ENCODE peak calls at places on chromosomes 3 and 15, in five cellular contexts. Y is SK-N-SH, C is sigmoid colon, L is H1, V is tibial nerve. Q is an unnamed sample. For H3K36me3, the result is how much of the 10 kb centered on the place peaks cover.

GRCh38 chr3:69671082-69671952 is 67.9 kb upstream of the MITF start:
- DNase-seq in Y (peak), C (no peak), L (no peak), V (peak), Q (no peak)

GRCh38 chr3:45123841-45124269 is 22.3 kb downstream of the CDCP1 start:
- DNase-seq in Y (no peak), C (no peak), L (no peak), V (no peak), Q (no peak)

GRCh38 chr3:74267583-74268184 is 346.8 kb downstream of the CNTN3 start:
- DNase-seq in Y (peak), C (no peak), L (no peak), V (peak), Q (no peak)

GRCh38 chr3:190512666-190513065 is 1.2 kb upstream of the IL1RAP start:
- DNase-seq in Y (no peak), C (no peak), L (no peak), V (no peak), Q (no peak)

GRCh38 chr15:68272797-68273271 is 4.7 kb upstream of the FEM1B start:
- DNase-seq in Y (no peak), C (no peak), L (no peak), V (no peak), Q (no peak)

GRCh38 chr3:138396752-138397410 is 37.5 kb upstream of the ESYT3 start:
- DNase-seq in Y (no peak), C (no peak), L (no peak), V (no peak), Q (no peak)

GRCh38 chr15:49131403-49131802 is 24.0 kb downstream of the COPS2 start:
- DNase-seq in Y (no peak), C (no peak), L (no peak), V (no peak), Q (no peak)

GRCh38 chr3:106582151-106582550 is 713.3 kb upstream of the CBLB start:
- DNase-seq in Y (no peak), C (no peak), L (no peak), V (no peak), Q (no peak)

GRCh38 chr3:46987485-46988401 is 8.3 kb downstream of the NBEAL2 start:
- DNase-seq in Y (no peak), C (no peak), L (peak), V (peak), Q (no peak)

GRCh38 chr15:62821384-62822131 is 221.0 kb upstream of the TPM1 start:
- DNase-seq in Y (no peak), C (no peak), L (no peak), V (no peak), Q (no peak)

GRCh38 chr15:74790080-74790916 is 8.4 kb downstream of the CSK start:
- DNase-seq in Y (peak), C (peak), L (no peak), V (peak), Q (no peak)

GRCh38 chr3:50316657-50317242 is 5.8 kb downstream of the HYAL2 start:
- DNase-seq in Y (no peak), C (no peak), L (no peak), V (no peak), Q (no peak)

DNA sequence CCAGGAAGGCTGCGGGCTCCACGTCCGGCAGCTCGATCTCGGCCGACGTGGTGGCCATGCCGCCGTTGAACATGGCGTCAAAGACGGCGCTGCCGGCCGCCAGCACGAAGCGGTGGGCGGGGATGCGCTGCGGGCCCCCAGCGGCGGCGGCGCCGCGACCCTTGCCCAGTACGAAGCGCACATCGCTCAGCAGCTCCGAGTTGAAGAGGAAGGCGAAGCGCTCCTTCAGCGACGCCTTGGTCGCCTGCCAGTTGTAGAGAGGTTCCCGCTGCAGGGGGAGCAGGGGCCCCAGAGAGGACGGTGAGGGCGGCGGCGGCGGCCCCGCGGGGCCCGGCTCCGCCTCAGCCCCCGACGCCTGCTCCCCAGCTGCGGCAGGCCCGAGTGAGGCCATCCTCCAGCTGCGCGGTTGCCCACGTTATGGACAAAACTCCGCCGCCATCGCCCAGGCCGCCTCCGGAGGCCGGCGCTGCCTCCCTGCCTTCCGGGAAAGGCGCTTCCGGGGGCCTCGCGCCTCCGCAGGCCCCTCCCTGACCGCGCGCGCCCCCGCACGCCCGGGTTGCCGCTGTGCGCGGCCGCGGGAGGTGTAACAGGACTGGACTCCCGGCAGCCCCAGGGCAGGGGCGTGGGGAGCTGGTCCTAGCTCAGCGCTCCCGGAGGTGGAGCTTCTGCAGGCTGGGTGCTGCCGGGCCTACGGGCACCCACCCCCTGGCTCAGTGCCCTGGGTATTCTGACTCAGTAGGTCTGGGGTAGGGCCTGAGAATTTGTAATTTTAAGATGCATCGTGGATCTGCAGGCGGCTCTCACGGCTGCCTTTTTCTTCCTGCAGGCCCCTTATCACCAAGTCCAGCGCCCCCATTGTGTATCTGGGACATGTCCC is at the start of gene BTBD1:
- DNase-seq in Y (peak), C (peak), L (peak), V (peak), Q (peak)
- TF ChIP-seq EP300 in Y (no peak), C (no peak), L (no peak), V (no peak), Q (no peak)

GRCh38 chr3:140430494-140430893 is 247.4 kb upstream of the TRIM42 start:
- DNase-seq in Y (no peak), C (no peak), L (no peak), V (no peak), Q (peak)
- H3K36me3 ChIP-seq in Y (under half), C (under half), L (under half), V (under half), Q (under half)

DNA sequence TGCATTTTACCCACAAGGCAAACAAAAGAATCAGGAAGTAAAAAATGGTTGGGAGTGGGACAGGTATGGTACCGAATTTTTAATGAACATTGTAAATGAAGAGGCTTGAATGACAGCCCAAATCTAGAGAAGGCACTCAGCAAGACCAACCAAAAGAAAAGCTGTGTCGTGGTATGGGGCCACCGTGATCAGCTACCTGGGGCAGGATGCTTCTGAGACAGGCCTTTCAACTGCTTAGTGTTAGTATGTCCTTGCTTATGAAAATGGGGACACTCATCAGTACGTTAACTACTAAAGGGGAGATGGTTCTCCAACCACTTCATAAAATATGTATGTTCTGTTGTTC is 228.7 kb upstream of the ST8SIA2 start:
- DNase-seq in Y (no peak), C (no peak), L (no peak), V (no peak), Q (no peak)
- TF ChIP-seq EP300 in Y (no peak), C (no peak), L (no peak), V (no peak), Q (no peak)

GRCh38 chr3:66409771-66410355 is 91.0 kb downstream of the LRIG1 start:
- DNase-seq in Y (no peak), C (peak), L (no peak), V (no peak), Q (no peak)

GRCh38 chr3:66407281-66408218 is 93.3 kb downstream of the LRIG1 start:
- DNase-seq in Y (peak), C (peak), L (peak), V (peak), Q (no peak)

GRCh38 chr3:66406841-66407240 is 94.0 kb downstream of the LRIG1 start:
- DNase-seq in Y (no peak), C (peak), L (no peak), V (no peak), Q (no peak)

GRCh38 chr3:66410371-66410770 is 90.5 kb downstream of the LRIG1 start:
- DNase-seq in Y (no peak), C (peak), L (no peak), V (no peak), Q (no peak)

GRCh38 chr3:66408458-66408857 is 92.4 kb downstream of the LRIG1 start:
- DNase-seq in Y (no peak), C (peak), L (no peak), V (no peak), Q (no peak)
- H3K36me3 ChIP-seq in Y (under half), C (half or more), L (half or more), V (half or more), Q (half or more)

GRCh38 chr3:158260392-158260791 is 150.5 kb downstream of the RSRC1 start:
- DNase-seq in Y (no peak), C (no peak), L (no peak), V (no peak), Q (no peak)

GRCh38 chr3:158261371-158261991 is 151.6 kb downstream of the RSRC1 start:
- DNase-seq in Y (no peak), C (no peak), L (no peak), V (no peak), Q (no peak)

DNA sequence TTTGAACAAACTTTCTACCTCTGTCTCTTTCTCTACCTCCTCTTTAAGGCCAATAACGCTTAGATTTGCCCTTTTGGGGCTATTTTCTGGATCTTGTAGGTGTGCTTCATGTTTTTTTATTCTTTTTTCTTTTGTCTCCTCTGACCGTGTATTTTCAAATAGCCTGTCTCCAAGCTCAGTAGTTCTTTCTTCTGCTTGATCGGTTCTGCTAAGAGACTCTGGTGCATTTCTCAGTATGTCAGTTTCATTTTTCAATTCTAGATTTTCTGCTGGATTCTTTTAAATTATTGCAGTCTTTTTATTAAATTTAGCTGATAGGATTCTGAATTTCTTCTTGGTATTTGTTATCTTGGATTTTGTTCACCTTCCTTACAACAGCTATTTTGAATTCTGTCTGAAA is 148.7 kb downstream of the RSRC1 start:
- DNase-seq in Y (no peak), C (no peak), L (no peak), V (no peak), Q (no peak)
- TF ChIP-seq EP300 in Y (no peak), C (no peak), L (no peak), V (no peak), Q (no peak)

Q was measured in esophagus muscularis mucosa.